ENCODE peak calls at places on chromosome 17, in nine cellular contexts. One of them, this sample, is unnamed.

GRCh38 chr17:81325057-81325973 is 30.2 kb upstream of the SLC38A10 start:
- DNase-seq in SK-MEL-5: no peak
- DNase-seq in hypothalamus: no peak
- DNase-seq in EL: no peak
- DNase-seq in AG04450: no peak
- DNase-seq in NCI-H748 treated with DMSO at 0.1 percent for 48 hours: no peak
- DNase-seq in A549: no peak
- DNase-seq in amniotic stem cell: no peak
- DNase-seq in HCT116: no peak
- DNase-seq in this sample: no peak

GRCh38 chr17:14156689-14157088 is 80.0 kb downstream of the CDRT15 start:
- DNase-seq in SK-MEL-5: no peak
- DNase-seq in hypothalamus: no peak
- DNase-seq in EL: peak
- DNase-seq in amniotic stem cell: no peak
- DNase-seq in NCI-H748 treated with DMSO at 0.1 percent for 48 hours: no peak
- DNase-seq in HCT116: no peak
- DNase-seq in AG04450: peak
- DNase-seq in A549: no peak
- DNase-seq in this sample: no peak

GRCh38 chr17:67461876-67462275 is 84.8 kb downstream of the PITPNC1 start:
- DNase-seq in SK-MEL-5: no peak
- DNase-seq in NCI-H748 treated with DMSO at 0.1 percent for 48 hours: no peak
- DNase-seq in HCT116: no peak
- DNase-seq in A549: no peak
- DNase-seq in EL: no peak
- DNase-seq in hypothalamus: no peak
- DNase-seq in AG04450: no peak
- DNase-seq in amniotic stem cell: no peak
- DNase-seq in this sample: no peak

GRCh38 chr17:27564463-27564862 is 66.5 kb upstream of the LGALS9 start:
- DNase-seq in NCI-H748 treated with DMSO at 0.1 percent for 48 hours: no peak
- DNase-seq in AG04450: no peak
- DNase-seq in HCT116: no peak
- DNase-seq in amniotic stem cell: no peak
- DNase-seq in SK-MEL-5: no peak
- DNase-seq in EL: no peak
- DNase-seq in hypothalamus: no peak
- DNase-seq in A549: no peak
- DNase-seq in this sample: no peak

GRCh38 chr17:47889734-47890529 is 6.1 kb upstream of the SP2 start:
- DNase-seq in HCT116: peak
- DNase-seq in hypothalamus: peak
- DNase-seq in EL: peak
- DNase-seq in AG04450: peak
- DNase-seq in A549: peak
- DNase-seq in amniotic stem cell: peak
- DNase-seq in SK-MEL-5: peak
- DNase-seq in NCI-H748 treated with DMSO at 0.1 percent for 48 hours: peak
- DNase-seq in this sample: peak

GRCh38 chr17:20852541-20853370 is 190.1 kb downstream of the USP22 start:
- DNase-seq in amniotic stem cell: no peak
- DNase-seq in A549: peak
- DNase-seq in SK-MEL-5: no peak
- DNase-seq in HCT116: no peak
- DNase-seq in hypothalamus: no peak
- DNase-seq in EL: peak
- DNase-seq in AG04450: no peak
- DNase-seq in NCI-H748 treated with DMSO at 0.1 percent for 48 hours: peak
- DNase-seq in this sample: no peak

GRCh38 chr17:7389924-7390910 is 4.1 kb downstream of the PLSCR3 start:
- DNase-seq in SK-MEL-5: no peak
- DNase-seq in A549: no peak
- DNase-seq in NCI-H748 treated with DMSO at 0.1 percent for 48 hours: no peak
- DNase-seq in AG04450: no peak
- DNase-seq in hypothalamus: no peak
- DNase-seq in EL: no peak
- DNase-seq in amniotic stem cell: no peak
- DNase-seq in HCT116: no peak
- DNase-seq in this sample: no peak

GRCh38 chr17:40621558-40621957 is 26.1 kb downstream of the SMARCE1 start:
- DNase-seq in AG04450: peak
- DNase-seq in EL: no peak
- DNase-seq in HCT116: no peak
- DNase-seq in hypothalamus: no peak
- DNase-seq in NCI-H748 treated with DMSO at 0.1 percent for 48 hours: no peak
- DNase-seq in SK-MEL-5: no peak
- DNase-seq in amniotic stem cell: no peak
- DNase-seq in A549: no peak
- DNase-seq in this sample: no peak

GRCh38 chr17:61000911-61001310 is 323.3 kb downstream of the BCAS3 start:
- DNase-seq in SK-MEL-5: peak
- DNase-seq in AG04450: peak
- DNase-seq in hypothalamus: no peak
- DNase-seq in amniotic stem cell: peak
- DNase-seq in NCI-H748 treated with DMSO at 0.1 percent for 48 hours: no peak
- DNase-seq in A549: peak
- DNase-seq in EL: peak
- DNase-seq in HCT116: no peak
- DNase-seq in this sample: no peak

GRCh38 chr17:78962345-78962983 is 17.3 kb downstream of the LGALS3BP start:
- DNase-seq in HCT116: peak
- DNase-seq in hypothalamus: no peak
- DNase-seq in SK-MEL-5: no peak
- DNase-seq in AG04450: no peak
- DNase-seq in EL: peak
- DNase-seq in amniotic stem cell: no peak
- DNase-seq in A549: peak
- DNase-seq in NCI-H748 treated with DMSO at 0.1 percent for 48 hours: no peak
- DNase-seq in this sample: peak

GRCh38 chr17:17681744-17682292 is 560 bp downstream of the RAI1 start:
- DNase-seq in HCT116: no peak
- DNase-seq in NCI-H748 treated with DMSO at 0.1 percent for 48 hours: no peak
- DNase-seq in AG04450: no peak
- DNase-seq in EL: peak
- DNase-seq in hypothalamus: peak
- DNase-seq in A549: peak
- DNase-seq in amniotic stem cell: no peak
- DNase-seq in SK-MEL-5: no peak
- DNase-seq in this sample: no peak

GRCh38 chr17:13403982-13404931 is 197.5 kb downstream of the HS3ST3A1 start:
- DNase-seq in HCT116: no peak
- DNase-seq in hypothalamus: no peak
- DNase-seq in AG04450: no peak
- DNase-seq in A549: no peak
- DNase-seq in amniotic stem cell: no peak
- DNase-seq in NCI-H748 treated with DMSO at 0.1 percent for 48 hours: no peak
- DNase-seq in SK-MEL-5: no peak
- DNase-seq in EL: no peak
- DNase-seq in this sample: no peak

GRCh38 chr17:77526728-77527355 is 386.1 kb downstream of the SEC14L1 start:
- DNase-seq in AG04450: no peak
- DNase-seq in SK-MEL-5: no peak
- DNase-seq in HCT116: no peak
- DNase-seq in A549: no peak
- DNase-seq in EL: no peak
- DNase-seq in hypothalamus: no peak
- DNase-seq in amniotic stem cell: no peak
- DNase-seq in NCI-H748 treated with DMSO at 0.1 percent for 48 hours: no peak
- DNase-seq in this sample: no peak

GRCh38 chr17:45101883-45102811 is 30.2 kb downstream of the PLCD3 start:
- DNase-seq in EL: no peak
- DNase-seq in amniotic stem cell: peak
- DNase-seq in HCT116: no peak
- DNase-seq in AG04450: no peak
- DNase-seq in NCI-H748 treated with DMSO at 0.1 percent for 48 hours: no peak
- DNase-seq in hypothalamus: no peak
- DNase-seq in SK-MEL-5: no peak
- DNase-seq in A549: no peak
- DNase-seq in this sample: no peak

GRCh38 chr17:35448899-35449227 is 297 bp upstream of the SLFN13 start:
- DNase-seq in HCT116: no peak
- DNase-seq in A549: no peak
- DNase-seq in EL: no peak
- DNase-seq in NCI-H748 treated with DMSO at 0.1 percent for 48 hours: no peak
- DNase-seq in SK-MEL-5: no peak
- DNase-seq in hypothalamus: no peak
- DNase-seq in amniotic stem cell: no peak
- DNase-seq in AG04450: no peak
- DNase-seq in this sample: no peak